ENCODE peak calls at places on chromosomes 1 and 21, in four cellular contexts. J is GM12878, M is SK-N-SH, Q is H1. D is an unnamed sample.

GRCh38 chr21:23021481-23021880 is 2023.3 kb downstream of the NCAM2 start:
- DNase-seq in J (no peak), Q (no peak), M (no peak), D (no peak)

GRCh38 chr1:51636191-51636590 is 19.3 kb downstream of the OSBPL9 start:
- DNase-seq in Q (no peak), J (no peak), M (no peak), D (no peak)

GRCh38 chr1:175152006-175152652 is 40.4 kb downstream of the KIAA0040 start:
- DNase-seq in Q (no peak), M (peak; percentile 75), J (no peak), D (peak; percentile 32)

GRCh38 chr1:119367332-119368124 is 1.1 kb upstream of the HAO2 start:
- DNase-seq in Q (no peak), J (no peak), M (peak; percentile 35), D (peak; percentile 53)

GRCh38 chr1:235734335-235734734 is 84.8 kb upstream of the GNG4 start:
- DNase-seq in M (no peak), Q (no peak), J (no peak), D (peak; percentile 6)

GRCh38 chr1:234851450-234852438 is 241.8 kb upstream of the IRF2BP2 start:
- DNase-seq in J (no peak), Q (no peak), M (no peak), D (no peak)

GRCh38 chr1:97743129-97743528 is 177.7 kb downstream of the DPYD start:
- DNase-seq in M (no peak), J (no peak), Q (no peak), D (no peak)

GRCh38 chr1:241674805-241675384 is 22.8 kb downstream of the WDR64 start:
- DNase-seq in M (no peak), Q (no peak), J (no peak), D (no peak)

GRCh38 chr1:76949503-76949902 is 82.2 kb downstream of the ST6GALNAC5 start:
- DNase-seq in M (no peak), J (no peak), Q (no peak), D (no peak)

GRCh38 chr1:234231061-234231892 is 142.0 kb upstream of the COA6 start:
- DNase-seq in M (no peak), Q (no peak), J (no peak), D (no peak)

GRCh38 chr1:212147581-212148033 is 112.1 kb downstream of the DTL start:
- DNase-seq in Q (no peak), J (no peak), M (no peak), D (no peak)

GRCh38 chr1:211352985-211353515 is 26.4 kb downstream of the TRAF5 start:
- DNase-seq in Q (no peak), J (no peak), M (no peak), D (peak; percentile 79)

GRCh38 chr1:50023292-50024159 is at the start of gene AGBL4:
- DNase-seq in J (no peak), Q (no peak), M (peak; percentile 93), D (no peak)

GRCh38 chr1:161382214-161383019 is 14.7 kb upstream of the CFAP126 start:
- DNase-seq in J (no peak), Q (no peak), M (peak; percentile 60), D (peak; percentile 48)

GRCh38 chr1:228210076-228210651 is 2.3 kb downstream of the OBSCN start:
- DNase-seq in J (no peak), Q (no peak), M (no peak), D (no peak)

GRCh38 chr1:153611024-153611352 is 1.9 kb downstream of the S100A16 start:
- DNase-seq in M (no peak), Q (no peak), J (no peak), D (no peak)

GRCh38 chr1:212012034-212012740 is 23.2 kb downstream of the INTS7 start:
- DNase-seq in Q (peak; percentile 21), J (peak; percentile 38), M (peak; percentile 85), D (peak; percentile 63)

GRCh38 chr1:17437260-17438175 is 2.0 kb downstream of the RCC2 start:
- DNase-seq in M (peak; percentile 96), J (no peak), Q (no peak), D (no peak)

GRCh38 chr1:243455760-243456651 is 200.2 kb downstream of the SDCCAG8 start:
- DNase-seq in M (no peak), J (no peak), Q (no peak), D (peak; percentile 7)

DNA sequence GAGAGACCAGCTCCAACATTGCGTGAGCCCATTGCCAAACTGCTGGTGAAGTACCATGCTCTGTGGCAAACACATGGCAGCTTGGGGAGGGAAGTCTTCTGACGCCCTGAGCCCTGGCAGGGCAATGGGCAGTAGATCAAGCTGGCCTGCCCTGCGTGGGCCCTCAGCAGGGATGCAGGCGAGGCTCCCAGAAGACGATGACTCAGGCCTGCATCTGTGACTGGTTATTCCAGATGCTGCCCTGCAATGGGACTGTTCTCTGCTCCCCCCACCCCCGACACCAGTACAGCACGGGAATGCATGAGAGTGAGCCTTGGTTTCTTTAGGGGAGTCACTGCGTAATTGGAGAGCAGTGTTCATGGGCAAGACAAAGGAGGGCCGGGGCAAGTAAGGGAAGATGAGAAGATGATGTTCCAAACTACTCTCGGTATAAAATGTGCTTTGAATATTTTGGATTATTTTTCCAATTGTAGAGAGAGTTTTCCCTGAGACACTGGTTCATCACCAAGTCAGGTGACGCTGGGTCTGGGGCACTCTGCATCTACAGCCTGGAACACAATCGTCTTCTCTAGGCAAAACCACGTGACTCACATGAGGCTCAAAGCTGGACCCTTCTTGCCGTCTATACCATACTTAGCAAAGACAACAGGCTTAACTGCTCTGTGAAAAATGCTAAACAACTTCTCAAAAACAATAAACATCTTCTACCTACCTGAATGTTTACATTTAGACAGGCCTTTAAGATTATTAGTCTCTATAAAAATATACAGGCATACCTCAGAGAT is 9.0 kb upstream of the C1orf198 start:
- DNase-seq in J (no peak), Q (no peak), M (no peak), D (no peak)
- TF ChIP-seq TCF12 in J (no peak), Q (no peak), M (peak; percentile 81), D (no peak)

DNA sequence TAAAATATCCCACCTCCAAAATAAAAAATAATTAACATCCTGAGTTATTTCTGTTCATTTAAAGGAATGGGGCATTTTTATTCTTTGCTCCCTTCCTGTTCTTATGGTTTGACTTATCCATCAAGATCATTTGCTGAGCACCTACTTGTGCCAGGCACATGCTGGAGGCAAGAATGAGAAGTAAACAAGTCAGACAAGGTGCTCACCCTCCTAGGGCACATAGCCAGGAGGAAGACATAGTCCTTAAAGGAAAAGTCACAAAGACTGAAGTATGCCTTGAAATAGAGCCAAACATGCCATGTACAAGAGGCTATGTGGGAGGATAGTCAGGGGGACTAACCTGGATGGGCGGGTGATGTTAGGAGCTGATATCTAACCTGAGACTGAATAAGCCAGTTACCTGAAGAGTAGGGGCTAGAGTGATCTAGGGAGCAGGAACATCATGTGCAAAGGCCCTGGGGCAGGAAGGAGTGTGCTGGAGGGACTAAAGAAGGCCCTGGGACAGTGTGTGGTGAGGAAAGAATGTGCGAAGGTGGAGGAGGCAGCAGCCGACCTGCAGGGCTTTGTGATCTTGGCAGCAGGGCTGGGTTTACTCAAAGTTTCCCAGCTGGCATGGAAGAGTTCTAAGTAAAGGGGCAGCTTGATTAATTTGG is 233.5 kb downstream of the MATN1 start:
- DNase-seq in Q (no peak), M (no peak), J (no peak), D (no peak)
- TF ChIP-seq TCF12 in Q (no peak), M (no peak), J (no peak), D (no peak)

GRCh38 chr1:110234691-110235090 is 24.6 kb downstream of the KCNC4 start:
- DNase-seq in Q (no peak), M (no peak), J (no peak), D (no peak)

GRCh38 chr1:110235181-110235838 is 25.2 kb downstream of the KCNC4 start:
- DNase-seq in Q (no peak), M (peak; percentile 79), J (no peak), D (no peak)

GRCh38 chr1:110233861-110234260 is 23.7 kb downstream of the KCNC4 start:
- DNase-seq in M (no peak), J (no peak), Q (no peak), D (no peak)

GRCh38 chr1:110237406-110238152 is 27.5 kb downstream of the KCNC4 start:
- DNase-seq in M (no peak), Q (no peak), J (no peak), D (no peak)

DNA sequence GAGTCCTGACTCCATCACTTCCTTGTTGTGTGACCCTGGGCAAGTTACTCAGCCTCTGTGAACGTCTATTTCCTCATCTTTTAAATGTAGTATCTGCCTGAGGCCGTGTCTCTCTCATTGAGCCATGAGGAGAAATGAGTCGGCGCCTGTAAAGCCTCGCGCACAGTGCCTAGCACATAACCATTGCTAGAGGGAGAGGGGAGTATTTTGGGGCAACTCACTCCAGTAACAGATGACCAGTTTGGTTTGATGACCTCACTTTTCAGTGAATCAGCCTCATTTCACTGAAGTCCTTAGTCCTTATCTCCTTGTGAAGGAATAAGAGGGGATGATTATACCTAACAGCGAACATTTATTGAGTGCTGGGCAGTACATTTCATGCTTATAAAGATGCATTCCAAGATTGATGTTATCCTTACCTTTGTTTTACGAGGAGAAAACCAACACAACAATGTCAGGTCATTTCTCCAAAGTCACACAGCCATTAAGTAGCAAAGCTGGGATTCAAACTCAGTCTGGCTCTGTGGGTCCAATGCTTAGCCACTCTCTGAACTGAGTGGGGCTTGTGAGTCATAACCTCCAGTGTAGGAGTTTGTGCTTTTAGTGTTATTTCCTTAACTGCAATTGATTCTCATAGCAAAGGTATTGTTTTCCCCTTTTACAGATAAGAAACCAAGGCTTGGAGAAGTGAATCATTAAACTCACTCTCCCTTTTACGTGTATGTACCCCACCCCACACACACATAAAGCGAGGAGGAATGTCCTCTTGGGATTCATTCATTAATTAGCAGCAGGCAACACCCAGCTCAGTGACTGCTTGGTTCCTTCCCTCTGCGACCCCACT is 25.9 kb downstream of the KCNC4 start:
- DNase-seq in M (no peak), Q (no peak), J (no peak), D (no peak)
- TF ChIP-seq TCF12 in M (no peak), Q (no peak), J (no peak), D (no peak)

GRCh38 chr21:38678827-38679226 is 126.9 kb upstream of the ETS2 start:
- DNase-seq in J (no peak), Q (no peak), M (no peak), D (no peak)

GRCh38 chr21:38680401-38680800 is 125.3 kb upstream of the ETS2 start:
- DNase-seq in M (no peak), J (no peak), Q (no peak), D (no peak)

GRCh38 chr21:38683222-38683621 is 122.5 kb upstream of the ETS2 start:
- DNase-seq in M (no peak), Q (no peak), J (no peak), D (no peak)

GRCh38 chr21:38675450-38675849 is 130.3 kb upstream of the ETS2 start:
- DNase-seq in Q (no peak), M (no peak), J (no peak), D (no peak)

GRCh38 chr21:38679531-38679930 is 126.2 kb upstream of the ETS2 start:
- DNase-seq in J (peak; percentile 9), M (no peak), Q (no peak), D (no peak)
- TF ChIP-seq TCF12 in J (no peak), M (peak; percentile 71), Q (no peak), D (no peak)